ENCODE peak calls at places on chromosomes 2 and 18, in nine cellular contexts. K is psoas muscle, P is kidney, A is ovary, Q is neuronal stem cell, O is OCI-LY7, F is left lung, J is PC-3, V is H9. U is an unnamed sample.

GRCh38 chr2:106192752-106193490 is 1.2 kb downstream of the UXS1 start:
- DNase-seq in K (peak), P (peak), A (no peak), Q (no peak), O (peak), F (no peak), J (peak), V (no peak), U (peak)

GRCh38 chr2:110904410-110905148 is 172.2 kb downstream of the ACOXL start:
- DNase-seq in K (no peak), P (no peak), A (no peak), Q (no peak), O (no peak), F (no peak), J (no peak), V (no peak), U (no peak)

GRCh38 chr2:225781145-225781544 is 381.6 kb downstream of the NYAP2 start:
- DNase-seq in K (no peak), P (no peak), A (no peak), Q (no peak), O (no peak), F (no peak), J (no peak), V (no peak), U (no peak)

GRCh38 chr2:120391905-120392665 is 46.1 kb downstream of the INHBB start:
- DNase-seq in K (no peak), P (peak), A (no peak), Q (no peak), O (no peak), F (peak), J (no peak), V (no peak), U (no peak)

GRCh38 chr2:37771600-37772088 is 100.2 kb upstream of the CDC42EP3 start:
- DNase-seq in K (no peak), P (no peak), A (no peak), Q (no peak), O (no peak), F (peak), J (peak), V (no peak), U (no peak)

GRCh38 chr2:242027676-242028450 is 158.3 kb downstream of the RTP5 start:
- DNase-seq in K (no peak), P (no peak), A (peak), Q (no peak), O (no peak), F (peak), J (no peak), V (peak), U (no peak)

GRCh38 chr2:29443086-29443485 is 327.9 kb downstream of the CLIP4 start:
- DNase-seq in K (no peak), P (no peak), A (no peak), Q (no peak), O (no peak), F (no peak), J (no peak), V (no peak), U (no peak)

GRCh38 chr2:234488913-234489451 is 7.9 kb downstream of the ARL4C start:
- DNase-seq in K (no peak), P (no peak), A (no peak), Q (no peak), O (peak), F (no peak), J (no peak), V (no peak), U (no peak)

GRCh38 chr18:3717626-3718025 is 267.7 kb downstream of the TGIF1 start:
- DNase-seq in K (no peak), P (no peak), A (no peak), Q (no peak), O (peak), F (no peak), J (no peak), V (no peak), U (no peak)

GRCh38 chr2:152132321-152132720 is 33.5 kb upstream of the CACNB4 start:
- DNase-seq in K (no peak), P (no peak), A (no peak), Q (no peak), O (no peak), F (no peak), J (no peak), V (no peak), U (no peak)

GRCh38 chr2:9473985-9474360 is 378 bp upstream of the IAH1 start:
- DNase-seq in K (peak), P (peak), A (peak), Q (no peak), O (no peak), F (peak), J (no peak), V (no peak), U (no peak)

GRCh38 chr2:216880509-216881184 is 20.8 kb upstream of the TNP1 start:
- DNase-seq in K (peak), P (no peak), A (no peak), Q (no peak), O (no peak), F (peak), J (no peak), V (no peak), U (no peak)

GRCh38 chr2:237864030-237864931 is 4.9 kb downstream of the RAMP1 start:
- DNase-seq in K (no peak), P (peak), A (peak), Q (no peak), O (no peak), F (peak), J (peak), V (no peak), U (no peak)

GRCh38 chr18:45049548-45050307 is 369.0 kb downstream of the SETBP1 start:
- DNase-seq in K (no peak), P (no peak), A (no peak), Q (no peak), O (no peak), F (no peak), J (no peak), V (no peak), U (no peak)

GRCh38 chr2:9967053-9967775 is 15.7 kb downstream of the GRHL1 start:
- DNase-seq in K (peak), P (no peak), A (no peak), Q (no peak), O (peak), F (no peak), J (peak), V (no peak), U (no peak)

GRCh38 chr2:206824993-206825392 is 59.6 kb downstream of the FASTKD2 start:
- DNase-seq in K (no peak), P (no peak), A (no peak), Q (no peak), O (no peak), F (no peak), J (no peak), V (no peak), U (no peak)

GRCh38 chr2:74573747-74574562 is 19.4 kb downstream of the DOK1 start:
- DNase-seq in K (no peak), P (no peak), A (no peak), Q (no peak), O (peak), F (no peak), J (peak), V (no peak), U (no peak)

GRCh38 chr18:62602706-62603105 is 79.9 kb downstream of the ZCCHC2 start:
- DNase-seq in K (no peak), P (no peak), A (no peak), Q (no peak), O (no peak), F (no peak), J (no peak), V (no peak), U (no peak)

GRCh38 chr2:122531803-122532344 is 776.4 kb downstream of the TSN start:
- DNase-seq in K (no peak), P (no peak), A (peak), Q (peak), O (no peak), F (no peak), J (no peak), V (peak), U (no peak)

GRCh38 chr2:149488719-149489440 is 98.7 kb downstream of the MMADHC start:
- DNase-seq in K (no peak), P (no peak), A (no peak), Q (no peak), O (no peak), F (no peak), J (no peak), V (no peak), U (no peak)

GRCh38 chr2:207112397-207112796 is 53.4 kb downstream of the KLF7 start:
- DNase-seq in K (no peak), P (no peak), A (no peak), Q (no peak), O (no peak), F (no peak), J (no peak), V (no peak), U (no peak)

GRCh38 chr2:118779362-118779761 is 68.1 kb downstream of the EN1 start:
- DNase-seq in K (no peak), P (no peak), A (no peak), Q (no peak), O (no peak), F (no peak), J (no peak), V (no peak), U (no peak)

GRCh38 chr2:67394734-67395133 is 2.4 kb upstream of the ETAA1 start:
- DNase-seq in K (no peak), P (no peak), A (no peak), Q (no peak), O (no peak), F (no peak), J (peak), V (no peak), U (peak)

DNA sequence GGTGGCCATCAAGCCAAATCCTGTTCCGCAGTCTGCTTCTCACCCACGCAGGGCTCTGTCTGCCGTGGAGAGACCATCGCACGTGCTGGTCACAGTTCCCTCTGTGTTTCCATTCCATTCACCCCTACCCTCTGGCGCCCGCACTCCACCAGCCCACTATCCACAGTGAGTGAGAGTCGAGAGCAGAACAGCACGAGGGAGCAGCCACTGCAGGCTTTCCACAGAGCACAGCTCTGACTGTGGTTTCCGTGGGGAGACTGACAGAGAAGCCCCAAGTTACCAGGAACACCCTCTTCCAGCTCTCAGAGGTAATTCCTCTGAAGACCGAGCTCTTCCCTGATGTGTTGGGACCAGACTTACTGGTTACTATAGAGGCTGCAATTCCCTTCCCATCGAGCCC is 5.0 kb downstream of the MYT1L start:
- DNase-seq in K (no peak), P (no peak), A (no peak), Q (no peak), O (no peak), F (no peak), J (no peak), V (no peak), U (no peak)
- H3K27ac ChIP-seq in K (no peak), P (no peak), A (no peak), Q (no peak), O (no peak), F (no peak), J (no peak), V (no peak), U (no peak)

GRCh38 chr2:3283206-3283605 is 94.4 kb downstream of the EIPR1 start:
- DNase-seq in K (no peak), P (no peak), A (peak), Q (no peak), O (no peak), F (no peak), J (no peak), V (peak), U (no peak)
- H3K27ac ChIP-seq in K (no peak), P (no peak), A (no peak), Q (no peak), O (no peak), F (no peak), J (no peak), V (no peak), U (no peak)

GRCh38 chr2:12787891-12788783 is 71.4 kb downstream of the TRIB2 start:
- DNase-seq in K (no peak), P (no peak), A (no peak), Q (no peak), O (no peak), F (no peak), J (peak), V (no peak), U (no peak)
- H3K27ac ChIP-seq in K (peak), P (peak), A (no peak), Q (no peak), O (no peak), F (peak), J (no peak), V (no peak), U (no peak)

DNA sequence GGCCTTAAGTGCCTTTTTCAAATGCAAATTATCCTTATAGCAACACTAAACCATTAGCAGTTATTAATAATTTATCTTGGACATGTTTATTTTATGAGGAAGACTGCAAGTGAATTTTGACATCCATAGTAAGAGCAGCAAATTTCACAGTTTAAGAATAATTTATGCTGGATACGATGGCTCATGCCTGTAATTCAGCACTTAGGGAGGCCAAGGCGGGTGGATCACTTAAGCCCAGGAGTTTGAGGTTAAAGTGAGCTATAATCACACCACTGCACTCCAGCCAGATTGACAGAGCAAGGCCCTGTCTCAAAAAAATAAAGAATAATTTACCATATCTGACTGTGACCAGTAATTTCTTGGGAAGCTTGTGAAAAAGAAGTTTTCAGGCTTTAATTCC is 286.2 kb downstream of the TMX3 start:
- DNase-seq in K (no peak), P (no peak), A (no peak), Q (no peak), O (no peak), F (no peak), J (no peak), V (no peak), U (no peak)
- H3K27ac ChIP-seq in K (no peak), P (no peak), A (no peak), Q (no peak), O (no peak), F (no peak), J (peak), V (no peak), U (peak)

GRCh38 chr2:222319576-222320440 is 21.0 kb upstream of the PAX3 start:
- DNase-seq in K (no peak), P (peak), A (no peak), Q (peak), O (peak), F (peak), J (no peak), V (peak), U (peak)
- H3K27ac ChIP-seq in K (no peak), P (no peak), A (no peak), Q (no peak), O (no peak), F (no peak), J (no peak), V (no peak), U (no peak)

DNA sequence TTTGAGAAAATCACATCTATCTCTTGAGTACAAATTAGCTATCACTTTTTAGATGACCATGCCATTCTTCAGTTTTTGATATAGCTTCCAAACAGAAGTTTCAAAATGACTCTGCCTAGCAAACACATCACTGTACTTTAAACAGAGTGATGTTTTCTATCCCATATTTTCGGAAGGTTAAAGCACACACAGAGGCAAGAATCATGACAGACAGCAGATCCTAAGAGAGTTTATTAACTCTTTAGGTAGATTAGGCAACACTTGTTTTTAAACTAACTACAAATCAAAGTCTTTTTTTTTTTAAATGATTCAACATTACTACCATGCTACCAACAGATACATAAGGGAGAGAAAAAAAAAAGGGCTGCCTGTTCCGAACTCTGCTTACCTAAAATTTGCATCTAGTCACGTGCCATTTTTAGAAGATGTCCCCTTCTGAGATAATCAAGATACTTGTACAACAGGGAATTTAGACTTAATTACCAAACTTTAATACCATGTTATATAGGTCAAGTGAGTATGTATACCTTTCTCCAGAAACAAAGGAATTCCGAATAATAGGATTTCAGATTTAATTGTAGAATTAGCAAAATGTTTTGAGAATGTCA is 2.7 kb downstream of the RBMS1 start:
- DNase-seq in K (no peak), P (no peak), A (no peak), Q (no peak), O (no peak), F (no peak), J (no peak), V (no peak), U (no peak)
- H3K27ac ChIP-seq in K (peak), P (no peak), A (no peak), Q (no peak), O (no peak), F (peak), J (no peak), V (no peak), U (peak)

GRCh38 chr2:172168917-172169346 is 66.2 kb upstream of the DLX2 start:
- DNase-seq in K (no peak), P (no peak), A (no peak), Q (no peak), O (no peak), F (no peak), J (peak), V (no peak), U (peak)
- H3K27ac ChIP-seq in K (no peak), P (no peak), A (no peak), Q (no peak), O (no peak), F (no peak), J (no peak), V (no peak), U (no peak)

GRCh38 chr2:215791481-215791937 is 221.8 kb downstream of the MREG start:
- DNase-seq in K (no peak), P (no peak), A (no peak), Q (no peak), O (no peak), F (no peak), J (no peak), V (no peak), U (no peak)

GRCh38 chr2:215797676-215798075 is 215.7 kb downstream of the MREG start:
- DNase-seq in K (no peak), P (no peak), A (no peak), Q (no peak), O (no peak), F (no peak), J (no peak), V (no peak), U (no peak)

GRCh38 chr2:215793747-215794595 is 219.4 kb downstream of the MREG start:
- DNase-seq in K (no peak), P (no peak), A (no peak), Q (no peak), O (no peak), F (no peak), J (peak), V (no peak), U (peak)

GRCh38 chr2:215796160-215796559 is 217.2 kb downstream of the MREG start:
- DNase-seq in K (no peak), P (no peak), A (no peak), Q (no peak), O (no peak), F (no peak), J (peak), V (no peak), U (peak)

DNA sequence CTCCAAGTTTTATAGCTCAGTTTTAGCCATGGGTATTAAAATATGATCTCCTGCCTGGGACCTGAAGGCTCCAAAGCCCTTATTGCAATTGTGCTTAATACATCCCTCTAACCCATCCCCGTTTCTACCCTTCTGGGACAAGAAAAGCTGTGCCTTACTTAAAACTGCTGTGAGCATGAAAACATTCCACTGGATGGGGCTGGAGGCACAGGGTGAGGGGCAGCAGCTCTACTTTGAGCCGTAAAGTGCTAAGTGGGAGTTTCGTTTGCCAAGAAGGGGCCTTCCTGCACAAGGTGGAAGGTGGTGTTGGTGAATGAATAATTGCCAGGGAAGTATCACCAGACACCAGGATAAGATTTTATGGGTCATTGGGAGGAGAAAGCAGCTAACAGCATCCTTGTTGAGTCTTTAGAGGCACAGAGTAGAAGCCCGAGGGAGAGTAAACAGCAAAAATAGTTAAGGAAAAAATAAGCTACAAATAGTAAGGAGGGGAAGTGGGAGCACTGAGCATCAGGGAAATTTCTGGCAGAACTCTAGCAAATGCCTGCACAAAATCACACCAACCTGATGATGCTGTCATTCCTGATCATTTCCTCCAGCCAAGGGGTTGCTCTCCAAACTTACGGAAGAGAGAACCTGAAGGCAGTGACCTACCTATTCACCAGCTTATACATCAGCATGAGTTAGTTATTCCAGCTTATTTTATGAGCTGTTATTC is 218.4 kb downstream of the MREG start:
- DNase-seq in K (no peak), P (no peak), A (no peak), Q (no peak), O (peak), F (no peak), J (no peak), V (peak), U (no peak)
- H3K27ac ChIP-seq in K (no peak), P (no peak), A (no peak), Q (no peak), O (no peak), F (no peak), J (peak), V (no peak), U (peak)

DNA sequence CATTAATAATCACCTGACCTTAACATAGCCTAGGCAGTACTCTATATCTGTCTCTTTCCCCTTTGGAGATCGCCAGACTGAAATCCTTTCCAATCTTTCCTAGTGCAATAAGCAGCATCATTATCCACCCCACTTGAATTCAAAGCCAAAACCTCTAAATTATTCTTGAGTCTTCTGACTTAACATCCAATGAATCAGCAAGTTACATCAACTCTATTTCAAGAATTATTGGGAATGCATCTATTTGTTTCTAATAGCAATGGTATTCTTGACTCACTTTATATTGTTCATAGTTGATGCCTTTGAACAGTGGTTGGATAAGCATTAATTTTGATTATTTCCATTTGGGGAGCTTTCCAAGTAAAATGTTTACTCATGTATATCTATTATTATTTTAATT is 144.8 kb downstream of the ZNF804A start:
- DNase-seq in K (no peak), P (no peak), A (no peak), Q (no peak), O (no peak), F (no peak), J (no peak), V (no peak), U (no peak)
- H3K27ac ChIP-seq in K (no peak), P (no peak), A (no peak), Q (no peak), O (no peak), F (no peak), J (no peak), V (no peak), U (no peak)

GRCh38 chr2:65479528-65479927 is 47.1 kb upstream of the SPRED2 start:
- DNase-seq in K (no peak), P (peak), A (no peak), Q (no peak), O (no peak), F (no peak), J (no peak), V (peak), U (no peak)

GRCh38 chr2:65476778-65477177 is 44.4 kb upstream of the SPRED2 start:
- DNase-seq in K (no peak), P (no peak), A (no peak), Q (no peak), O (no peak), F (no peak), J (no peak), V (no peak), U (no peak)

GRCh38 chr2:65478498-65479135 is 46.2 kb upstream of the SPRED2 start:
- DNase-seq in K (no peak), P (no peak), A (no peak), Q (no peak), O (no peak), F (no peak), J (no peak), V (no peak), U (no peak)

GRCh38 chr2:65475000-65475399 is 42.6 kb upstream of the SPRED2 start:
- DNase-seq in K (no peak), P (no peak), A (no peak), Q (no peak), O (no peak), F (no peak), J (no peak), V (no peak), U (no peak)

GRCh38 chr2:65477590-65477989 is 45.2 kb upstream of the SPRED2 start:
- DNase-seq in K (no peak), P (no peak), A (no peak), Q (no peak), O (no peak), F (no peak), J (no peak), V (no peak), U (no peak)
- H3K27ac ChIP-seq in K (no peak), P (no peak), A (no peak), Q (no peak), O (no peak), F (no peak), J (no peak), V (no peak), U (no peak)

U was measured in mammary epithelial cell.